ENCODE peak calls at places on chromosomes 12 and 14, in six cellular contexts. V is MM.1S, H is left lung, Q is astrocyte of the cerebellum, U is fibroblast of the aortic adventitia, J is fibroblast of lung. N is an unnamed sample.

GRCh38 chr14:78227466-78228077 is 57.4 kb downstream of the NRXN3 start:
- DNase-seq in U (no peak), V (no peak), Q (no peak), J (no peak), H (no peak), N (peak)

GRCh38 chr14:20400965-20401593 is 12.2 kb downstream of the TEP1 start:
- DNase-seq in J (no peak), H (no peak), V (peak), Q (no peak), U (no peak), N (peak)

GRCh38 chr12:32611986-32612385 is 67.1 kb upstream of the DNM1L start:
- DNase-seq in Q (no peak), J (no peak), H (peak), U (no peak), V (no peak), N (no peak)

GRCh38 chr12:102514696-102515095 is 34.3 kb upstream of the IGF1 start:
- DNase-seq in J (no peak), U (no peak), Q (no peak), H (no peak), V (no peak), N (no peak)

GRCh38 chr12:100348657-100349454 is 8.0 kb upstream of the SLC17A8 start:
- DNase-seq in U (peak), Q (peak), J (peak), H (no peak), V (peak), N (no peak)

GRCh38 chr14:88599761-88600439 is 37.1 kb downstream of the ZC3H14 start:
- DNase-seq in H (no peak), U (no peak), J (no peak), V (no peak), Q (no peak), N (no peak)

GRCh38 chr14:61547186-61548121 is 147.9 kb upstream of the HIF1A start:
- DNase-seq in J (peak), V (no peak), Q (no peak), U (peak), H (no peak), N (no peak)

GRCh38 chr12:53746592-53747491 is 4.9 kb downstream of the CISTR start:
- DNase-seq in Q (peak), J (peak), U (peak), H (peak), V (peak), N (no peak)

GRCh38 chr12:54213084-54213483 is 24.3 kb upstream of the SMUG1 start:
- DNase-seq in U (no peak), H (no peak), J (no peak), V (no peak), Q (no peak), N (no peak)

GRCh38 chr12:109500406-109501185 is 23.2 kb downstream of the UBE3B start:
- DNase-seq in J (no peak), V (no peak), U (no peak), Q (no peak), H (no peak), N (no peak)

GRCh38 chr12:88578821-88579518 is 1.3 kb downstream of the KITLG start:
- DNase-seq in J (no peak), H (no peak), U (no peak), Q (no peak), V (no peak), N (no peak)

GRCh38 chr12:74794522-74794921 is 256.9 kb downstream of the ATXN7L3B start:
- DNase-seq in J (no peak), V (no peak), U (no peak), Q (no peak), H (no peak), N (no peak)

GRCh38 chr14:44297437-44297836 is 209.6 kb downstream of the FSCB start:
- DNase-seq in U (no peak), Q (no peak), H (no peak), V (no peak), J (no peak), N (no peak)

GRCh38 chr12:49705479-49706267 is 1.5 kb downstream of the FMNL3 start:
- DNase-seq in H (no peak), J (peak), U (peak), Q (peak), V (no peak), N (no peak)

GRCh38 chr12:78157199-78157598 is 326.5 kb downstream of the NAV3 start:
- DNase-seq in Q (no peak), U (peak), J (no peak), V (no peak), H (no peak), N (no peak)

GRCh38 chr14:38589747-38590350 is 334.0 kb upstream of the CLEC14A start:
- DNase-seq in V (no peak), Q (no peak), U (no peak), J (no peak), H (no peak), N (no peak)

GRCh38 chr12:60094436-60094835 is 498.6 kb downstream of the SLC16A7 start:
- DNase-seq in U (no peak), J (peak), V (no peak), H (no peak), Q (no peak), N (no peak)

DNA sequence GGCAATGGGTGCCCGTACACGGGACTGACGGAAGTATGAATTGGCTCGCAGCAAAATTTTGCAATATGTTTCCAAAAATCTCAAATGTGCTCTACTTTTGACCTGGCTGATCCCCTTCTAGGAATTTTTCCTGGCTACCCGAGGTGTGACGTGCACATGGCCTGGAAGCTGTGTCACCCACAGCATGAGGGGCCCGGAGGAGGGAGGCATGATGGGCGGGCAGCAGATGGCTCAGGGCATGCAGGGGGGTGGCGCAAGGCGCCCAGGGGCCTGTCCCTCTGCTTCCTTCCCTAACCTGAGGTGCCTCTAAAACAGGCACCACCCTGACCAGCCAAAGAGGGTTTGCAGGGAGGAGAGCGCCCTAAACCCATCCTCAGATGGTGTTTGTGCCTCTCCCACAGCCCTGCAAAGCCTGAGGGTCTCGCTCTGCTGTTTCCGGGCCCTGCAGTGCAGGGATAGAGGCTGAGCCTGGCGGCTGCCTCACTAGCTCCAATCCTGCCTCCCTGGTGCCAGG is 6.7 kb downstream of the GPR132 start:
- DNase-seq in J (no peak), U (no peak), Q (no peak), H (peak), V (no peak), N (no peak)
- TF ChIP-seq CTCF in J (no peak), U (no peak), Q (no peak), H (no peak), V (no peak), N (no peak)

GRCh38 chr12:121669525-121669908 is at the start of gene MORN3:
- DNase-seq in Q (no peak), J (no peak), H (no peak), U (no peak), V (no peak), N (no peak)
- H3K4me3 ChIP-seq in Q (no peak), J (no peak), H (no peak), U (no peak), V (no peak), N (no peak)

GRCh38 chr12:6643569-6644256 is 3.5 kb downstream of the ACRBP start:
- DNase-seq in J (no peak), V (no peak), H (no peak), U (no peak), Q (no peak), N (no peak)

GRCh38 chr12:6647083-6647604 is at the start of gene ACRBP:
- DNase-seq in Q (peak), V (peak), J (peak), U (peak), H (peak), N (no peak)

GRCh38 chr12:6644257-6644596 is 3.0 kb downstream of the ACRBP start:
- DNase-seq in H (no peak), J (no peak), Q (no peak), V (no peak), U (no peak), N (no peak)

GRCh38 chr12:6646276-6647082 is 753 bp downstream of the ACRBP start:
- DNase-seq in V (no peak), Q (no peak), J (no peak), U (no peak), H (no peak), N (no peak)

DNA sequence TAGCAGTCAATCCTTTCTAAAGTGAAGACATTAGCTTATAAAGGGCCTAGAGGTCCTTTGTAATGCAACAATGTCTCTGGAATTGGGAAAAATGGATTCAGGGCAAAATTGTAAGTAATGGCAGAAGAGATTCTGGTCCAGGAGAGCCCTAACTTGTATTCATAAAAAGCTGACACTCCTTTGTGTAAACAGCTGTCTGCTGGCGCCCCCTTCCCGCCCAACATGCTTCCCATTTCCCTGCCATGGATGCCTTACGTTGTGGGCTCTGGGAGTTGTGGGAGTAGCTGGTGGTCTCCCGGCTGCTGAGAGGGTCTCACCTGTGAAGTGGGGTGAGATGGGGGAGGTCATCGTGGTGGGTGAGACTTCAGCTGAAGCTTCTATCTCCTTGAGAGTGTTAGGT is 2.3 kb downstream of the ACRBP start:
- DNase-seq in V (no peak), H (no peak), U (peak), Q (no peak), J (no peak), N (no peak)
- TF ChIP-seq CTCF in V (no peak), H (no peak), U (peak), Q (no peak), J (peak), N (peak)

GRCh38 chr14:54682578-54682977 is 115.7 kb downstream of the SAMD4A start:
- DNase-seq in Q (no peak), H (no peak), J (no peak), V (no peak), U (peak), N (no peak)

GRCh38 chr14:54681819-54682261 is 114.9 kb downstream of the SAMD4A start:
- DNase-seq in J (no peak), V (no peak), U (peak), Q (peak), H (no peak), N (no peak)

GRCh38 chr14:54685286-54685845 is 118.4 kb downstream of the SAMD4A start:
- DNase-seq in Q (peak), H (no peak), J (no peak), V (no peak), U (no peak), N (no peak)

GRCh38 chr14:54686219-54686870 is 119.4 kb downstream of the SAMD4A start:
- DNase-seq in Q (peak), U (peak), H (no peak), J (peak), V (no peak), N (peak)

DNA sequence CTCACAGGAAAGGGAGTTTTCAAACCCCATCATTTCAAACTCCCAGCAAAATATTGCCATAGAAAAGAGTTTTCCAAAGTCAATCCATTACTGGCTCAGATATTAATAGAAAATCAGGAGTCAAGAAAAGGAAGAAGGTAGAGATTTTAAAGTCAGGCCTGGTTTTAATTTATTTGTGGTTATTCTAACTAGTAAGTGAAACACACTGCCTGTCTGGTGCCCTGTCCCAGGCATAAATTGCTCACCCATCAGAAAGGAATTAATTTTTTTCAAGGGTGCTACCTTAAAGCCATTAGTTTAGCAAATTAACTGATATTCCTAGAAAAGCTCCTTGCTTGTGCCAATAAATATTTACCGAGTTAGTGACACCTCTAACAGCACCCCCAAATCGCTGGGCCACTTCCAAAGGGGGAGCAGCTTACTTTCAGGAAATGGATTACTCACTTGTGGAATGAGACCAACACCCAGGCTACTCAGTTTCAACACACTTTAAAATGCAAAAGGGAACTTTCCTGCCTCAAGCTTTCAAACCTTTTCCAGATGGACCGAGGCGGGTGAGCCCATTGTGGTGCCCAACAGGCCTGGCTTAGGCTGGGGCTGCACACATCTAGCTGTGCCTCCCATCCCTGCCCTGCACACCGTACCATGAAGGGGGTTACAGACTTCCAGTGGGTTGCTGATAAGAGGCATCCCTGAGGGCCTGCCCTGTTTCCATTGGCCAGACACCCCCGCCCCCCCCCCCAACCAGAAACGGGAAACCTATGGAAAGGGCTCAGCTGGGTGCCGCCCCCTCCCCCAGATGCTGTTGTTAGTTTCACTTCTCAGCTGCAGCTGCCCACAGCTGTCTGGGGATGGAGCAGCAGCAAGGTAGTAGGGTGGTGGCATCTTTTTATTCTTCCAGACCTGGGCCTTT is 117.2 kb downstream of the SAMD4A start:
- DNase-seq in V (no peak), J (peak), H (no peak), U (peak), Q (peak), N (no peak)
- H3K4me3 ChIP-seq in V (no peak), J (peak), H (no peak), U (peak), Q (no peak), N (no peak)